ENCODE peak calls at places on chromosomes 3 and 15, in nine cellular contexts. R, X, V, D, F, U, G, L and B are unnamed samples.

GRCh38 chr3:100097919-100098896 is 16.1 kb downstream of the FILIP1L start:
- DNase-seq in R (peak; percentile 50), X (no peak), V (peak; percentile 80), D (no peak), F (peak; percentile 62), U (no peak), G (no peak), L (no peak), B (no peak)

GRCh38 chr3:169324454-169324789 is 339.1 kb downstream of the MECOM start:
- DNase-seq in R (peak; percentile 27), X (no peak), V (no peak), D (no peak), F (no peak), U (no peak), G (no peak), L (no peak), B (no peak)

GRCh38 chr3:169628567-169628966 is 34.9 kb downstream of the MECOM start:
- DNase-seq in R (no peak), X (no peak), V (no peak), D (no peak), F (no peak), U (no peak), G (no peak), L (peak; percentile 14), B (no peak)

GRCh38 chr3:153670577-153670976 is 450.6 kb upstream of the ARHGEF26 start:
- DNase-seq in R (no peak), X (no peak), V (no peak), D (no peak), F (no peak), U (peak; percentile 4), G (no peak), L (no peak), B (no peak)

GRCh38 chr3:17535173-17535730 is 207.2 kb downstream of the TBC1D5 start:
- DNase-seq in R (no peak), X (no peak), V (no peak), D (no peak), F (no peak), U (no peak), G (no peak), L (no peak), B (no peak)

GRCh38 chr3:155407331-155407730 is 113.8 kb upstream of the STRIT1 start:
- DNase-seq in R (no peak), X (no peak), V (no peak), D (no peak), F (peak; percentile 28), U (no peak), G (no peak), L (no peak), B (no peak)

GRCh38 chr3:197372076-197372661 is 73.8 kb upstream of the DLG1 start:
- DNase-seq in R (no peak), X (peak; percentile 58), V (peak; percentile 66), D (no peak), F (peak; percentile 98), U (peak; percentile 93), G (no peak), L (peak; percentile 71), B (no peak)

GRCh38 chr15:101147181-101147580 is 104.7 kb downstream of the CHSY1 start:
- DNase-seq in R (no peak), X (no peak), V (no peak), D (no peak), F (no peak), U (no peak), G (no peak), L (no peak), B (no peak)

GRCh38 chr3:23479026-23479425 is 275.9 kb downstream of the UBE2E2 start:
- DNase-seq in R (no peak), X (no peak), V (no peak), D (no peak), F (peak; percentile 22), U (peak; percentile 59), G (no peak), L (no peak), B (no peak)

GRCh38 chr3:27345045-27345444 is 24.1 kb downstream of the NEK10 start:
- DNase-seq in R (no peak), X (no peak), V (no peak), D (no peak), F (no peak), U (no peak), G (no peak), L (no peak), B (no peak)

GRCh38 chr3:27342279-27342678 is 26.9 kb downstream of the NEK10 start:
- DNase-seq in R (no peak), X (no peak), V (no peak), D (no peak), F (no peak), U (no peak), G (no peak), L (no peak), B (no peak)

GRCh38 chr3:27345959-27346865 is 23.0 kb downstream of the NEK10 start:
- DNase-seq in R (peak; percentile 41), X (no peak), V (no peak), D (no peak), F (peak; percentile 75), U (no peak), G (no peak), L (no peak), B (no peak)

GRCh38 chr3:27345493-27345892 is 23.7 kb downstream of the NEK10 start:
- DNase-seq in R (no peak), X (no peak), V (no peak), D (no peak), F (peak; percentile 48), U (no peak), G (no peak), L (no peak), B (no peak)

DNA sequence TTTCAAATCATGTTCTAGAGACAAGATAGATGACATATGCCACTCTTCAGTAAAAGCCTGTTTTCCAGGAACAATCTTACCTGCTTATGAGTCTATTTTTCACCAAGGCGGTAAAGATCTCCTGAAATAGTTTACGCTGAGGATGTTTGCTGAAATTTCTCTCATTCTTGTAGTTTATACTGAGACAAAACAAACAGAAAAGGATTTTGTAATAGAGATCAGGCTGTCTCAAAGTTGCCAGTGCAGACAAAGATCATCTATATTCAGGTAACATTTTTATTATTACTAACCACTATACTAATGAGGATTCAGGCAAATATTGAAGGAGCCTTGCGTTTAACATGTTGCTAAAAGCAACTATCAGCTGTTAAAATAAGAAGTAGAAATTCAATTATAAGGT is 25.0 kb downstream of the NEK10 start:
- DNase-seq in R (no peak), X (no peak), V (no peak), D (no peak), F (no peak), U (no peak), G (no peak), L (no peak), B (no peak)
- H3K4me3 ChIP-seq in R (no peak overlapping the region), X (no peak overlapping the region), V (no peak overlapping the region), D (no peak overlapping the region), F (no peak overlapping the region), U (no peak overlapping the region), G (no peak overlapping the region), L (no peak overlapping the region), B (no peak overlapping the region)

DNA sequence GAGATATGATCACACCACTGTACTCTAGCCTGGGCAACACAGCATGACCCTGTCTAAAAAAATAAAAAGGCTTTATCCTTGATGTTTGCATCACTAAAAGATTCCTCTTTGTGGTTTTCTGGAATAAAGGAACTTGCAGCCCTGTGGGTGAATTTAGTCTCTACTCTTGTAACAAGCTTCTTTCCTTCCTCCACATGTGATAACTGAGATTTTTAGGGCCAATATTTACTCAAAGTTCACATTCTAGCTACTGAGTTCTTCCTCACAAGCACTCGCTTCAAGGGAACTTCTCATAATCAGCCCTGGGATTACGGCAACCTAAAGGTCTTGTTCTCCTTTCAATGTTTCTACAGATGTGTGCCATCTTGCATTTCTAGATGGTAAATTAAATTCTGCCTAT is 24.6 kb downstream of the COMMD2 start:
- DNase-seq in R (no peak), X (no peak), V (no peak), D (no peak), F (no peak), U (no peak), G (no peak), L (no peak), B (no peak)
- H3K4me1 ChIP-seq in R (no peaks in the 10 kb centered on the region), X (no peaks in the 10 kb centered on the region), V (no peaks in the 10 kb centered on the region), D (no peaks in the 10 kb centered on the region), F (no peaks in the 10 kb centered on the region), U (peaks cover 8% of the 10 kb centered on the region), G (no peaks in the 10 kb centered on the region), L (no peaks in the 10 kb centered on the region), B (no peaks in the 10 kb centered on the region)

DNA sequence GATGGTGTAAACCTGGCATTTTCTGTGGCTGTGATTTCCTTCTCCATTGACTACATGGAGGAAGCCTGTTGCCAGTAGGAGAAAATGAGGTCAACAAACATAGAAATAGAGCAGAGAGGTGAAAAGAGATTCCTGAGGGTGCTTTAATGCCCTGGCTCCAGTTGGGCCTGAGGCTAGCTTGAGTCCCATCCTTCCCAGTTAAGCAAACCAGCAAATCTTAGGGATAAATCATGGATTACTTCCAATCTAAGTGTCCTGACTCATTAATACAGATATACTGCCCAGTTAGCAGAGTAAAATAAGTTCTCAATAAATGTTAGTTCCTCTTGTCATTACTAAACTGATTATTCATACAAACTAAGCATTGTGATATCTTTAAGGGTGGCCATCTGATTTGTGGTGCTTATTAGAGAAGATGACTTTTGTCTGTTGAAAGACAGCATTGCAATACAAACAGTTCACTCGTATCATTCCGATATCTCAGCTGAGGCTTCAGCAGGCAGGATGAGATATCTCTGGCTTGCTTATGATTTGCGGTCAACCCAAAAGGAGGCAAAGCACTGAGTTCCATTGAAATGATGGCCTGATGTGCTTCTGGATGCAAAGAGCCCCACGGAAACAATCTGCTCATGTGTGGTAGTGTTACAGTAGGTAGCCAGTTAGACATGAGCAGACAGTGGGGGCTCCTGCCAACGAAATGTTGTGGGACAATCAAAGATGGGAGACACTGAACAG is 6.6 kb upstream of the STARD5 start:
- DNase-seq in R (no peak), X (no peak), V (no peak), D (no peak), F (no peak), U (no peak), G (no peak), L (peak; percentile 46), B (no peak)
- H3K27ac ChIP-seq in R (no peak overlapping the region), X (no peak overlapping the region), V (no peak overlapping the region), D (no peak overlapping the region), F (no peak overlapping the region), U (no peak overlapping the region), G (no peak overlapping the region), L (no peak overlapping the region), B (no peak overlapping the region)

GRCh38 chr3:185539934-185540333 is 12.5 kb downstream of the LIPH start:
- DNase-seq in R (no peak), X (no peak), V (no peak), D (no peak), F (no peak), U (no peak), G (no peak), L (no peak), B (no peak)

GRCh38 chr3:185537369-185537970 is 14.9 kb downstream of the LIPH start:
- DNase-seq in R (peak; percentile 56), X (peak; percentile 82), V (peak; percentile 10), D (peak; percentile 75), F (peak; percentile 96), U (peak; percentile 98), G (peak; percentile 70), L (peak; percentile 91), B (no peak)

DNA sequence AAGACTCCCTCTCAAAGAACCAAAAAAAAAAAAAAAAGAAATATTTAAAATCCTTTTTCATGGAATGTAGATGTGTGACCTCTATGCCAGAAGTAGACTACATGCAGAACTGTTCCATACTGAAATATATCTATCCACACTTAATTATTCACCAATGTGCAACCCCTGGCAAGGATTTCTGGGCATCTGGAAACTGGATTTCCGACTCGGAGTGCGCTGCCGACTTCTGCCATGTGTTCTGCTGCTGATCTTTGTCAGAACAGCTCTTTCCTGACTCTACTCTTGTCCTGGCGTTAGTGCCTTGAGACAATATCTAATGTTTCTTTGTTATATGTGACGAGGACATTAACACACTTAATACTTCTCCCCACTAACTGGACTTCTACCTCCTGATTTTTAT is 11.7 kb downstream of the LIPH start:
- DNase-seq in R (no peak), X (no peak), V (no peak), D (no peak), F (no peak), U (no peak), G (no peak), L (no peak), B (no peak)
- H3K4me3 ChIP-seq in R (no peak overlapping the region), X (no peak overlapping the region), V (no peak overlapping the region), D (no peak overlapping the region), F (no peak overlapping the region), U (no peak overlapping the region), G (no peak overlapping the region), L (no peak overlapping the region), B (no peak overlapping the region)